ENCODE peak calls at places on chromosome 22, in seven cellular contexts. X, V, R, S, I, B and Y are unnamed samples.

GRCh38 chr22:49267996-49268395 is 559.7 kb downstream of the BRD1 start:
- DNase-seq in R (no peak), S (no peak), X (no peak), I (no peak), V (no peak), B (peak), Y (no peak)

GRCh38 chr22:50401907-50402306 is 58.8 kb downstream of the PPP6R2 start:
- DNase-seq in I (no peak), B (no peak), V (no peak), S (no peak), R (no peak), X (no peak), Y (no peak)

GRCh38 chr22:24011735-24012068 is 598 bp downstream of the CABIN1 start:
- DNase-seq in I (no peak), S (no peak), X (no peak), R (peak), V (no peak), B (no peak), Y (peak)

GRCh38 chr22:19496324-19496630 is 16.6 kb downstream of the CDC45 start:
- DNase-seq in S (no peak), R (no peak), V (no peak), X (no peak), I (no peak), B (no peak), Y (no peak)

GRCh38 chr22:37094239-37094638 is 15.3 kb downstream of the TMPRSS6 start:
- DNase-seq in V (no peak), X (no peak), S (no peak), B (no peak), I (no peak), R (no peak), Y (no peak)

GRCh38 chr22:43085658-43086606 is 3.3 kb downstream of the TTLL1 start:
- DNase-seq in S (no peak), X (no peak), R (no peak), V (no peak), I (no peak), B (no peak), Y (no peak)

GRCh38 chr22:48177591-48177990 is 1415.1 kb downstream of the TBC1D22A start:
- DNase-seq in X (no peak), S (no peak), V (no peak), I (no peak), B (no peak), R (no peak), Y (no peak)

GRCh38 chr22:28942801-28943500 is 59.6 kb downstream of the ZNRF3 start:
- DNase-seq in I (no peak), V (no peak), X (no peak), R (no peak), B (no peak), S (no peak), Y (no peak)

GRCh38 chr22:25368271-25368670 is 148.8 kb downstream of the CRYBB2 start:
- DNase-seq in R (no peak), I (no peak), X (no peak), S (peak), B (no peak), V (no peak), Y (peak)

GRCh38 chr22:38638734-38639133 is 17.5 kb downstream of the FAM227A start:
- DNase-seq in S (peak), V (no peak), R (no peak), B (no peak), X (no peak), I (no peak), Y (no peak)

GRCh38 chr22:50733521-50734342 is 4.3 kb upstream of the ACR start:
- DNase-seq in S (peak), I (peak), R (no peak), B (peak), V (no peak), X (peak), Y (no peak)

GRCh38 chr22:39173787-39174497 is 21.5 kb upstream of the CBX7 start:
- DNase-seq in X (peak), R (no peak), V (no peak), I (no peak), S (no peak), B (no peak), Y (no peak)

GRCh38 chr22:26845016-26845728 is 187.8 kb downstream of the MIAT start:
- DNase-seq in B (no peak), X (no peak), I (peak), V (no peak), R (peak), S (peak), Y (no peak)

GRCh38 chr22:47157486-47158270 is 395.2 kb downstream of the TBC1D22A start:
- DNase-seq in S (no peak), I (no peak), R (no peak), B (no peak), V (no peak), X (no peak), Y (no peak)

GRCh38 chr22:17369553-17370035 is 334 bp downstream of the CECR2 start:
- DNase-seq in V (no peak), I (no peak), R (peak), S (peak), X (peak), B (no peak), Y (no peak)

GRCh38 chr22:48960981-48961655 is 866.6 kb downstream of the BRD1 start:
- DNase-seq in R (no peak), I (no peak), B (peak), V (no peak), X (no peak), S (no peak), Y (no peak)

GRCh38 chr22:43980996-43981395 is 25.8 kb downstream of the SAMM50 start:
- DNase-seq in X (no peak), R (no peak), B (no peak), I (no peak), S (no peak), V (no peak), Y (no peak)

GRCh38 chr22:42317691-42318547 is 47.5 kb upstream of the TCF20 start:
- DNase-seq in V (no peak), B (no peak), S (no peak), R (no peak), X (no peak), I (no peak), Y (peak)

GRCh38 chr22:39942433-39943213 is 17.6 kb upstream of the TMA7B start:
- DNase-seq in B (no peak), R (no peak), S (no peak), V (no peak), X (no peak), I (no peak), Y (no peak)

GRCh38 chr22:38296372-38296771 is 20.9 kb downstream of the CSNK1E start:
- DNase-seq in I (no peak), X (no peak), S (no peak), V (no peak), B (no peak), R (no peak), Y (no peak)

GRCh38 chr22:37599161-37599560 is 9.5 kb upstream of the GGA1 start:
- DNase-seq in R (peak), I (peak), V (no peak), B (no peak), S (no peak), X (no peak), Y (no peak)

GRCh38 chr22:35819421-35819820 is 101.7 kb downstream of the APOL5 start:
- DNase-seq in R (no peak), S (no peak), B (no peak), V (no peak), I (no peak), X (no peak), Y (no peak)

GRCh38 chr22:28103596-28103995 is 184.5 kb upstream of the PITPNB start:
- DNase-seq in B (no peak), S (peak), X (no peak), V (no peak), I (no peak), R (no peak), Y (no peak)

GRCh38 chr22:48754611-48755331 is 1072.9 kb downstream of the BRD1 start:
- DNase-seq in R (no peak), X (no peak), I (no peak), B (peak), S (no peak), V (no peak), Y (no peak)

GRCh38 chr22:29334148-29334547 is 18.7 kb upstream of the RASL10A start:
- DNase-seq in R (no peak), B (no peak), X (no peak), V (no peak), I (no peak), S (no peak), Y (no peak)

GRCh38 chr22:35717572-35717971 is at the start of gene APOL5:
- DNase-seq in V (no peak), R (no peak), B (no peak), I (no peak), X (no peak), S (no peak), Y (no peak)

GRCh38 chr22:20025401-20026203 is 4.7 kb downstream of the TANGO2 start:
- DNase-seq in B (peak), S (no peak), V (no peak), I (no peak), R (no peak), X (no peak), Y (no peak)

GRCh38 chr22:31628362-31628761 is 33.7 kb downstream of the PISD start:
- DNase-seq in B (no peak), X (no peak), R (peak), I (no peak), V (no peak), S (no peak), Y (no peak)

GRCh38 chr22:36237462-36238347 is 1.6 kb downstream of the APOL2 start:
- DNase-seq in R (no peak), S (peak), I (no peak), V (no peak), X (no peak), B (peak), Y (no peak)

GRCh38 chr22:42138122-42138770 is 7.6 kb upstream of the CYP2D6 start:
- DNase-seq in I (no peak), B (peak), R (no peak), X (peak), S (no peak), V (no peak), Y (no peak)

GRCh38 chr22:49340406-49340805 is 487.3 kb downstream of the BRD1 start:
- DNase-seq in X (no peak), I (no peak), R (no peak), V (no peak), S (no peak), B (peak), Y (no peak)